ENCODE peak calls at places on chromosomes 2 and 18, in seven cellular contexts. H is nephron progenitor cell, J is GM12865, I is pons, G is AML-193, C is SK-N-DZ, O is Panc1. B is an unnamed sample.

GRCh38 chr2:47893771-47894170 is 12.5 kb downstream of the FBXO11 start:
- DNase-seq in G (no peak), C (no peak), I (no peak), H (no peak), O (no peak), J (no peak), B (no peak)

GRCh38 chr2:63048367-63049171 is 2.1 kb upstream of the OTX1 start:
- DNase-seq in C (peak), I (no peak), H (peak), J (no peak), G (no peak), O (no peak), B (no peak)

GRCh38 chr2:233989221-233989620 is 61.3 kb upstream of the SPP2 start:
- DNase-seq in I (no peak), C (no peak), H (no peak), J (no peak), O (no peak), G (no peak), B (no peak)

GRCh38 chr2:10073706-10074105 is 6.5 kb downstream of the CYS1 start:
- DNase-seq in I (no peak), C (no peak), H (no peak), O (no peak), G (no peak), J (no peak), B (no peak)

GRCh38 chr2:2057125-2057721 is 273.9 kb downstream of the MYT1L start:
- DNase-seq in G (peak), H (no peak), O (no peak), C (peak), J (peak), I (peak), B (no peak)

GRCh38 chr2:42368817-42369550 is 8.0 kb upstream of the COX7A2L start:
- DNase-seq in H (no peak), C (no peak), I (no peak), J (no peak), G (no peak), O (no peak), B (no peak)

GRCh38 chr18:62660741-62661140 is 54.6 kb upstream of the PHLPP1 start:
- DNase-seq in O (no peak), I (no peak), C (no peak), G (no peak), J (no peak), H (no peak), B (no peak)

GRCh38 chr2:108403494-108403893 is 25.7 kb downstream of the SULT1C4 start:
- DNase-seq in J (no peak), H (no peak), C (no peak), I (no peak), O (no peak), G (no peak), B (no peak)

GRCh38 chr2:31428001-31428418 is 13.5 kb upstream of the XDH start:
- DNase-seq in O (no peak), I (no peak), H (no peak), J (peak), C (no peak), G (no peak), B (no peak)

GRCh38 chr2:160261731-160262130 is 61.7 kb upstream of the ITGB6 start:
- DNase-seq in J (no peak), O (no peak), C (no peak), I (no peak), H (no peak), G (no peak), B (no peak)